ENCODE peak calls at places on chromosome 5, in nine cellular contexts. J, N, H, F, I, P, R, Q and S are unnamed samples.

GRCh38 chr5:150313921-150314716 is 11.4 kb upstream of the ARSI start:
- DNase-seq in J (no peak), N (no peak), H (no peak), F (no peak), I (no peak), P (no peak), R (no peak), Q (no peak), S (no peak)

GRCh38 chr5:65262094-65262493 is 219.6 kb downstream of the ADAMTS6 start:
- DNase-seq in J (no peak), N (peak), H (peak), F (no peak), I (peak), P (no peak), R (no peak), Q (no peak), S (no peak)

GRCh38 chr5:44546283-44546682 is 157.1 kb upstream of the FGF10 start:
- DNase-seq in J (no peak), N (no peak), H (no peak), F (peak), I (no peak), P (peak), R (no peak), Q (no peak), S (no peak)

GRCh38 chr5:125412051-125412560 is 665.7 kb upstream of the ZNF608 start:
- DNase-seq in J (no peak), N (peak), H (no peak), F (no peak), I (peak), P (peak), R (no peak), Q (no peak), S (no peak)

GRCh38 chr5:29002481-29002880 is 1964.1 kb upstream of the CDH9 start:
- DNase-seq in J (no peak), N (no peak), H (no peak), F (no peak), I (no peak), P (no peak), R (no peak), Q (no peak), S (no peak)

GRCh38 chr5:80141147-80141671 is 106.1 kb downstream of the THBS4 start:
- DNase-seq in J (no peak), N (peak), H (peak), F (peak), I (peak), P (peak), R (no peak), Q (peak), S (peak)

GRCh38 chr5:129003232-129003631 is 37.9 kb downstream of the SLC27A6 start:
- DNase-seq in J (no peak), N (no peak), H (no peak), F (no peak), I (no peak), P (no peak), R (no peak), Q (no peak), S (no peak)

GRCh38 chr5:124746916-124747769 is 704 bp upstream of the ZNF608 start:
- DNase-seq in J (no peak), N (peak), H (peak), F (no peak), I (peak), P (peak), R (no peak), Q (peak), S (peak)

GRCh38 chr5:12659675-12660074 is 755.4 kb upstream of the CTNND2 start:
- DNase-seq in J (no peak), N (no peak), H (no peak), F (no peak), I (no peak), P (no peak), R (no peak), Q (no peak), S (no peak)

GRCh38 chr5:143219696-143220095 is 183.8 kb downstream of the NR3C1 start:
- DNase-seq in J (no peak), N (no peak), H (no peak), F (no peak), I (no peak), P (no peak), R (no peak), Q (no peak), S (no peak)